ENCODE peak calls at places on chromosomes 16 and 17, in five cellular contexts. V, T, X, C and J are unnamed samples.
A peak's percentile ranks its signal among the peaks of the same experiment; 100 is the strongest.

GRCh38 chr17:73941919-73942530 is 261.5 kb upstream of the RPL38 start:
- DNase-seq in V (no peak), T (no peak), X (no peak), C (no peak), J (no peak)

GRCh38 chr16:3974751-3975150 is 94.2 kb upstream of the CREBBP start:
- DNase-seq in V (no peak), T (no peak), X (no peak), C (no peak), J (no peak)

GRCh38 chr16:88902744-88903143 is 36.3 kb upstream of the PABPN1L start:
- DNase-seq in V (no peak), T (no peak), X (no peak), C (no peak), J (no peak)

GRCh38 chr17:30414486-30414885 is 35.8 kb downstream of the CPD start:
- DNase-seq in V (no peak), T (no peak), X (no peak), C (no peak), J (no peak)

GRCh38 chr16:10878328-10878643 is 1.3 kb downstream of the CIITA start:
- DNase-seq in V (no peak), T (no peak), X (no peak), C (no peak), J (no peak)

GRCh38 chr17:45061606-45062205 is 589 bp downstream of the NMT1 start:
- DNase-seq in V (peak; percentile 100), T (no peak), X (no peak), C (no peak), J (no peak)

GRCh38 chr17:59366040-59366757 is 34.7 kb downstream of the YPEL2 start:
- DNase-seq in V (no peak), T (peak; percentile 53), X (peak; percentile 82), C (no peak), J (no peak)

GRCh38 chr17:75084039-75084660 is 3.6 kb upstream of the SLC16A5 start:
- DNase-seq in V (no peak), T (peak; percentile 32), X (peak; percentile 10), C (no peak), J (no peak)

GRCh38 chr17:10737168-10737622 is 7.4 kb upstream of the TMEM220 start:
- DNase-seq in V (peak; percentile 53), T (peak; percentile 70), X (peak; percentile 41), C (no peak), J (peak; percentile 80)

GRCh38 chr16:22123759-22124490 is 31.6 kb downstream of the VWA3A start:
- DNase-seq in V (no peak), T (no peak), X (no peak), C (no peak), J (no peak)

GRCh38 chr16:13643412-13643811 is 276.5 kb upstream of the ERCC4 start:
- DNase-seq in V (no peak), T (no peak), X (no peak), C (no peak), J (no peak)

GRCh38 chr17:15418781-15419180 is 48.6 kb downstream of the CDRT4 start:
- DNase-seq in V (no peak), T (no peak), X (no peak), C (no peak), J (no peak)

GRCh38 chr17:57097832-57098421 is 12.9 kb downstream of the AKAP1 start:
- DNase-seq in V (no peak), T (peak; percentile 90), X (peak; percentile 79), C (no peak), J (no peak)

GRCh38 chr17:73316919-73317505 is 5.2 kb upstream of the CDC42EP4 start:
- DNase-seq in V (no peak), T (peak; percentile 68), X (no peak), C (no peak), J (no peak)

GRCh38 chr16:3188925-3189825 is 1.2 kb downstream of the OR1F1 start:
- DNase-seq in V (no peak), T (peak; percentile 86), X (no peak), C (no peak), J (no peak)

GRCh38 chr16:19851476-19851875 is 33.2 kb downstream of the GPRC5B start:
- DNase-seq in V (no peak), T (no peak), X (no peak), C (no peak), J (no peak)